ENCODE peak calls at places on chromosomes 7 and 10, in four cellular contexts. P, D, Q and J are unnamed samples.

GRCh38 chr7:132190683-132191082 is 385.6 kb downstream of the PLXNA4 start:
- DNase-seq in P (no peak), Q (no peak), D (no peak), J (no peak)

GRCh38 chr10:31314256-31315183 is 4.5 kb upstream of the ZEB1 start:
- DNase-seq in P (no peak), D (no peak), Q (no peak), J (peak; percentile 22)

GRCh38 chr10:132461103-132461682 is 64.2 kb downstream of the PWWP2B start:
- DNase-seq in Q (no peak), D (no peak), P (no peak), J (no peak)

GRCh38 chr10:123139521-123140163 is 3.9 kb downstream of the HMX3 start:
- DNase-seq in Q (peak; percentile 82), P (peak; percentile 18), D (peak; percentile 77), J (peak; percentile 92)

GRCh38 chr7:47537716-47538640 is 43.9 kb downstream of the TNS3 start:
- DNase-seq in D (no peak), P (no peak), Q (no peak), J (no peak)

GRCh38 chr10:44857363-44858016 is 53.6 kb upstream of the TMEM72 start:
- DNase-seq in Q (peak; percentile 98), P (peak; percentile 84), D (peak; percentile 97), J (peak; percentile 91)

GRCh38 chr10:114658175-114658574 is at the start of gene ABLIM1:
- DNase-seq in P (no peak), Q (no peak), D (no peak), J (no peak)

GRCh38 chr10:7373039-7373438 is 37.8 kb downstream of the SFMBT2 start:
- DNase-seq in D (no peak), P (no peak), Q (no peak), J (no peak)

GRCh38 chr10:4532976-4533375 is 293.0 kb upstream of the AKR1E2 start:
- DNase-seq in Q (no peak), P (no peak), D (no peak), J (no peak)

GRCh38 chr10:118471863-118472262 is 123.6 kb downstream of the PRLHR start:
- DNase-seq in P (peak; percentile 44), Q (no peak), D (no peak), J (no peak)

GRCh38 chr7:153301908-153302307 is 542.4 kb downstream of the ACTR3B start:
- DNase-seq in Q (no peak), P (no peak), D (no peak), J (peak; percentile 47)

GRCh38 chr7:37285701-37286475 is 162.8 kb downstream of the ELMO1 start:
- DNase-seq in Q (peak; percentile 69), P (no peak), D (no peak), J (no peak)

GRCh38 chr7:105261689-105262088 is 127.0 kb downstream of the SRPK2 start:
- DNase-seq in D (no peak), P (peak; percentile 35), Q (no peak), J (no peak)

GRCh38 chr10:76405932-76406331 is 974.5 kb downstream of the LRMDA start:
- DNase-seq in P (no peak), D (no peak), Q (no peak), J (no peak)

GRCh38 chr7:132275811-132276210 is 300.5 kb downstream of the PLXNA4 start:
- DNase-seq in D (no peak), P (no peak), Q (no peak), J (no peak)

GRCh38 chr10:66836057-66836456 is 89.8 kb upstream of the LRRTM3 start:
- DNase-seq in D (no peak), Q (no peak), P (peak; percentile 81), J (no peak)

GRCh38 chr7:90119178-90119971 is 34.9 kb upstream of the STEAP1 start:
- DNase-seq in D (peak; percentile 73), P (peak; percentile 1), Q (peak; percentile 61), J (peak; percentile 48)

GRCh38 chr7:151544183-151544582 is 24.5 kb upstream of the RHEB start:
- DNase-seq in P (no peak), D (no peak), Q (no peak), J (no peak)

GRCh38 chr10:24449334-24449740 is 240.4 kb downstream of the KIAA1217 start:
- DNase-seq in Q (no peak), D (no peak), P (peak; percentile 64), J (no peak)

GRCh38 chr7:24979863-24980694 is at the start of gene OSBPL3:
- DNase-seq in P (peak; percentile 95), Q (peak; percentile 98), D (peak; percentile 98), J (peak; percentile 97)

GRCh38 chr7:24981544-24981951 is 1.6 kb upstream of the OSBPL3 start:
- DNase-seq in Q (peak; percentile 75), P (peak; percentile 67), D (peak; percentile 56), J (peak; percentile 57)

GRCh38 chr7:24978837-24979469 is 1.0 kb downstream of the OSBPL3 start:
- DNase-seq in D (peak; percentile 56), P (no peak), Q (peak; percentile 75), J (peak; percentile 89)

GRCh38 chr7:24980695-24981543 is 941 bp upstream of the OSBPL3 start:
- DNase-seq in P (peak; percentile 36), Q (peak; percentile 62), D (peak; percentile 50), J (peak; percentile 44)

GRCh38 chr7:24979470-24979862 is 512 bp downstream of the OSBPL3 start:
- DNase-seq in P (peak; percentile 72), D (peak; percentile 82), Q (peak; percentile 89), J (no peak)
- H3K4me3 ChIP-seq in P (peak overlapping the region; percentile 77), D (peak overlapping the region; percentile 36), Q (peak overlapping the region; percentile 77), J (peak overlapping the region; percentile 79)

GRCh38 chr10:18583575-18584270 is 67.7 kb downstream of the NSUN6 start:
- DNase-seq in D (no peak), P (no peak), Q (peak; percentile 54), J (no peak)
- H3K9ac ChIP-seq in D (no peak overlapping the region), P (no peak overlapping the region), Q (no peak overlapping the region), J (no peak overlapping the region)

GRCh38 chr10:112996462-112996861 is 46.4 kb downstream of the TCF7L2 start:
- DNase-seq in Q (no peak), D (no peak), P (no peak), J (no peak)
- H3K27me3 ChIP-seq in Q (no peaks in the 10 kb centered on the region), D (no peaks in the 10 kb centered on the region), P (no peaks in the 10 kb centered on the region), J (no peaks in the 10 kb centered on the region)

GRCh38 chr7:25854608-25855497 is 297.1 kb upstream of the NFE2L3 start:
- DNase-seq in Q (peak; percentile 93), D (no peak), P (peak; percentile 100), J (peak; percentile 97)
- H3K4me3 ChIP-seq in Q (peak overlapping the region; percentile 91), D (peak overlapping the region; percentile 6), P (no peak overlapping the region), J (peak overlapping the region; percentile 55)

DNA sequence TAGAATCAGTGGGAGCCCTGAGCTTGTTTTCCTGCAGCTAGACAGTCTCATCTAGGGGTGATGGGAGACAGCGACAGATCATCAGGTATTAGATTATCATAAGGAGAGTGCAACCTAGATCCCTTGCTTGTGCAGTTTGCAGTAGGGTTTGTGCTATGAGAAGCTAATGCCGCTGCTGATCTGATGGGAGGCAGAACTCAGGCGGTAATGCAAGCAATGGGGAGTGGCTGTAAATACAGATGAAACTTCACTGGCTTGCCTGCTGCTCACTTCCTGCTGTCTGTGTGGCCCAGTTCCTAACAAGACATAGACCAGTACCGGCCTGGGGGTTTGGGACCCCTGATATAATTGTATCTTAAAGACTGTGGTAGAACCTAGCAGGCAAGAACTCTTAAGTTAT is 17.6 kb downstream of the NRBF2 start:
- DNase-seq in D (no peak), P (no peak), Q (no peak), J (no peak)
- H3K9ac ChIP-seq in D (no peak overlapping the region), P (no peak overlapping the region), Q (no peak overlapping the region), J (no peak overlapping the region)

GRCh38 chr10:22325948-22326702 is 5.2 kb downstream of the BMI1 start:
- DNase-seq in P (peak; percentile 32), D (no peak), Q (no peak), J (peak; percentile 30)
- H3K27me3 ChIP-seq in P (peaks cover 21% of the 10 kb centered on the region), D (peaks cover 51% of the 10 kb centered on the region), Q (peaks cover 66% of the 10 kb centered on the region), J (peaks cover 87% of the 10 kb centered on the region)

GRCh38 chr7:134891262-134892001 is 94.9 kb upstream of the AGBL3 start:
- DNase-seq in D (peak; percentile 80), Q (peak; percentile 90), P (peak; percentile 92), J (peak; percentile 80)
- H3K4me3 ChIP-seq in D (peak overlapping the region; percentile 95), Q (peak overlapping the region; percentile 80), P (peak overlapping the region; percentile 46), J (peak overlapping the region; percentile 64)